ENCODE peak calls at places on chromosomes 12 and 14, in eight cellular contexts. B is small intestine, Y is cardiac muscle cell, G is body of pancreas, J is GM23338, V is neural progenitor cell, U is mesendoderm, O is thoracic aorta. Q is an unnamed sample. For H3K36me3 and H3K27me3, the result is how much of the 10 kb centered on the place peaks cover.

GRCh38 chr12:3751151-3752095 is 1.5 kb downstream of the CRACR2A start:
- DNase-seq in J (no peak), U (no peak), V (no peak), G (no peak), B (no peak), O (no peak), Y (no peak), Q (no peak)

GRCh38 chr14:95157987-95158712 is 821 bp upstream of the DICER1 start:
- DNase-seq in O (no peak), J (peak), U (peak), V (no peak), B (no peak), G (no peak), Y (no peak), Q (peak)

GRCh38 chr12:22283006-22283506 is 51.5 kb downstream of the ST8SIA1 start:
- DNase-seq in B (no peak), V (no peak), G (no peak), Y (no peak), O (no peak), J (no peak), U (no peak), Q (no peak)

GRCh38 chr12:106675651-106676435 is 93.0 kb downstream of the RFX4 start:
- DNase-seq in V (no peak), J (no peak), O (no peak), B (no peak), Y (no peak), U (no peak), G (no peak), Q (no peak)

GRCh38 chr12:58732894-58733293 is 187.4 kb downstream of the LRIG3 start:
- DNase-seq in G (no peak), O (no peak), B (no peak), V (no peak), J (no peak), Y (no peak), U (no peak), Q (no peak)

GRCh38 chr12:113932411-113933196 is 33.5 kb downstream of the RBM19 start:
- DNase-seq in B (no peak), U (peak), J (peak), V (peak), O (no peak), G (no peak), Y (peak), Q (peak)

GRCh38 chr14:101591121-101591520 is 29.8 kb downstream of the DIO3 start:
- DNase-seq in O (no peak), Y (no peak), J (no peak), V (no peak), G (no peak), B (no peak), U (no peak), Q (no peak)

GRCh38 chr12:20547788-20548575 is 147.2 kb upstream of the SLCO1C1 start:
- DNase-seq in O (no peak), V (no peak), J (no peak), G (no peak), B (no peak), Y (no peak), U (no peak), Q (no peak)

GRCh38 chr14:87898301-87898700 is 94.7 kb downstream of the GALC start:
- DNase-seq in U (no peak), Y (no peak), J (no peak), O (no peak), V (no peak), G (no peak), B (no peak), Q (no peak)

GRCh38 chr12:95733156-95733825 is 57.3 kb downstream of the NTN4 start:
- DNase-seq in J (no peak), G (peak), B (no peak), V (no peak), O (no peak), Y (no peak), U (no peak), Q (no peak)

GRCh38 chr12:104756901-104757300 is 201.2 kb downstream of the SLC41A2 start:
- DNase-seq in V (no peak), G (no peak), O (no peak), U (no peak), J (no peak), Y (no peak), B (no peak), Q (peak)

GRCh38 chr12:111546758-111547383 is 52.2 kb downstream of the ATXN2 start:
- DNase-seq in Y (no peak), U (no peak), V (no peak), B (no peak), J (no peak), O (no peak), G (no peak), Q (no peak)

GRCh38 chr14:46405095-46405494 is 246.5 kb downstream of the RPL10L start:
- DNase-seq in V (no peak), G (no peak), Y (peak), U (no peak), B (no peak), J (peak), O (no peak), Q (no peak)

GRCh38 chr14:101591582-101591981 is 30.3 kb downstream of the DIO3 start:
- DNase-seq in V (no peak), U (no peak), O (no peak), B (no peak), Y (no peak), G (no peak), J (no peak), Q (no peak)

GRCh38 chr14:68756071-68756481 is 36.8 kb downstream of the ZFP36L1 start:
- DNase-seq in Y (no peak), B (no peak), O (no peak), J (no peak), U (no peak), V (no peak), G (peak), Q (no peak)

GRCh38 chr12:14960548-14961465 is 594 bp downstream of the ARHGDIB start:
- DNase-seq in V (no peak), Y (no peak), O (no peak), B (peak), U (no peak), G (no peak), J (peak), Q (no peak)

GRCh38 chr14:104396682-104397470 is 182.7 kb upstream of the C14orf180 start:
- DNase-seq in Y (no peak), U (no peak), V (no peak), J (no peak), G (no peak), O (no peak), B (no peak), Q (peak)

GRCh38 chr14:102955636-102956035 is 33.2 kb downstream of the AMN start:
- DNase-seq in O (no peak), Y (no peak), J (no peak), G (no peak), U (no peak), V (no peak), B (no peak), Q (no peak)

GRCh38 chr12:117441751-117442150 is 80.3 kb upstream of the NOS1 start:
- DNase-seq in U (peak), B (no peak), J (peak), V (no peak), Y (no peak), O (no peak), G (peak), Q (no peak)

GRCh38 chr12:28057856-28058615 is 85.5 kb upstream of the PTHLH start:
- DNase-seq in B (no peak), Y (no peak), U (no peak), O (no peak), V (no peak), G (no peak), J (no peak), Q (no peak)

GRCh38 chr12:79690606-79691298 is at the start of gene PAWR:
- DNase-seq in J (peak), V (peak), G (peak), O (peak), B (peak), Y (peak), U (peak), Q (peak)

GRCh38 chr12:58491296-58491695 is 429.0 kb downstream of the LRIG3 start:
- DNase-seq in V (no peak), B (no peak), J (no peak), Y (no peak), G (no peak), U (no peak), O (no peak), Q (no peak)

GRCh38 chr14:94378527-94379290 is 9.7 kb downstream of the SERPINA1 start:
- DNase-seq in G (no peak), J (no peak), O (no peak), Y (no peak), V (no peak), U (no peak), B (no peak), Q (peak)

GRCh38 chr14:92563359-92563758 is 49.8 kb downstream of the RIN3 start:
- DNase-seq in U (no peak), O (no peak), V (no peak), G (peak), B (no peak), J (no peak), Y (no peak), Q (no peak)

GRCh38 chr14:38951451-38951850 is 151.6 kb downstream of the SEC23A start:
- DNase-seq in U (no peak), O (no peak), B (no peak), V (no peak), Y (no peak), G (no peak), J (no peak), Q (no peak)

GRCh38 chr12:116687888-116688287 is 50.0 kb downstream of the SPRING1 start:
- DNase-seq in B (no peak), G (peak), V (peak), U (peak), J (peak), Y (peak), O (no peak), Q (peak)

GRCh38 chr12:3184485-3184884 is 107.3 kb downstream of the TSPAN9 start:
- DNase-seq in Y (no peak), U (no peak), B (no peak), O (no peak), J (no peak), V (no peak), G (no peak), Q (no peak)

GRCh38 chr12:70645494-70646317 is 8.5 kb upstream of the PTPRB start:
- DNase-seq in V (no peak), U (peak), G (peak), B (peak), J (peak), O (peak), Y (no peak), Q (no peak)

DNA sequence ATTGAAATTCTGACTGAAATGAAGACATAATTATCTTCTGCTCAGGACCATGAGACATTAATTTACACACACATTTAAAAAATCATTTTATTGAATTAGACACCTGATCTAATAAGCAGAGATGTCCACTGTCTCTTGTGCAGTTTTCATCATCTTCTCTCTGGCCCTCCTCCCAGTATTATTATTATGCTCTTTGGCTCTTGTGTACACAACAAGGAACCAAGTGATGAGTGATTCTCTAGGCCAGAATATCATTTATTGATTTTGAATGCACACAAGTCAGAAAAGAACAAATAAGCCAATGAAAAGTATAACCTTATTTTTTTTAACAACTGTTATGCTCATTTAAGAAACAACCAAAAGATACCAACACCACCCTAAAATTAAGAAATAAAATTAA is 244.7 kb upstream of the KRR1 start:
- DNase-seq in V (no peak), Y (no peak), G (no peak), O (no peak), J (no peak), B (no peak), U (no peak), Q (no peak)
- H3K36me3 ChIP-seq in V (under half), Y (under half), G (under half), O (under half), J (under half), B (under half), U (under half), Q (under half)

GRCh38 chr12:80709811-80710726 is 2.6 kb downstream of the MYF6 start:
- DNase-seq in B (no peak), O (no peak), V (peak), U (peak), J (peak), Y (peak), G (peak), Q (peak)
- H3K27me3 ChIP-seq in B (under half), O (under half), V (half or more), U (under half), J (half or more), Y (half or more), G (under half), Q (half or more)

GRCh38 chr12:120239776-120240494 is 25.6 kb downstream of the PXN start:
- DNase-seq in J (no peak), U (no peak), G (no peak), Y (no peak), V (no peak), O (no peak), B (peak), Q (no peak)
- H3K4me3 ChIP-seq in J (no peak), U (no peak), G (no peak), Y (no peak), V (no peak), O (no peak), B (no peak), Q (no peak)

GRCh38 chr14:21255385-21256101 is 13.7 kb downstream of the HNRNPC start:
- DNase-seq in O (no peak), Y (no peak), U (no peak), G (no peak), B (no peak), J (no peak), V (no peak), Q (no peak)
- H3K36me3 ChIP-seq in O (under half), Y (half or more), U (under half), G (under half), B (under half), J (half or more), V (under half), Q (under half)

Q was measured in H7.